ENCODE peak calls at places on chromosomes 16 and 17, in five cellular contexts. One of them, this sample, is unnamed.

GRCh38 chr17:61574542-61575351 is 16.3 kb downstream of the NACA2 start:
- DNase-seq in NCI-H1048: no peak
- DNase-seq in HT-29: peak; percentile 85
- DNase-seq in Jurkat, Clone E6-1: no peak
- DNase-seq in hypothalamus: no peak
- DNase-seq in this sample: no peak

GRCh38 chr17:1110844-1111598 is 68.8 kb downstream of the ABR start:
- DNase-seq in NCI-H1048: no peak
- DNase-seq in HT-29: peak; percentile 68
- DNase-seq in Jurkat, Clone E6-1: no peak
- DNase-seq in hypothalamus: peak; percentile 72
- DNase-seq in this sample: peak; percentile 31

GRCh38 chr17:36602030-36602737 is 801 bp downstream of the MRM1 start:
- DNase-seq in NCI-H1048: no peak
- DNase-seq in HT-29: peak; percentile 61
- DNase-seq in Jurkat, Clone E6-1: no peak
- DNase-seq in hypothalamus: no peak
- DNase-seq in this sample: no peak

GRCh38 chr17:56468840-56469239 is 124.7 kb upstream of the NOG start:
- DNase-seq in NCI-H1048: no peak
- DNase-seq in HT-29: no peak
- DNase-seq in Jurkat, Clone E6-1: no peak
- DNase-seq in hypothalamus: no peak
- DNase-seq in this sample: no peak

GRCh38 chr16:57260294-57260929 is 15.4 kb downstream of the ARL2BP start:
- DNase-seq in NCI-H1048: no peak
- DNase-seq in HT-29: no peak
- DNase-seq in Jurkat, Clone E6-1: no peak
- DNase-seq in hypothalamus: peak; percentile 65
- DNase-seq in this sample: no peak

GRCh38 chr16:73228649-73229048 is 180.7 kb upstream of the ZFHX3 start:
- DNase-seq in NCI-H1048: no peak
- DNase-seq in HT-29: no peak
- DNase-seq in Jurkat, Clone E6-1: no peak
- DNase-seq in hypothalamus: no peak
- DNase-seq in this sample: no peak

GRCh38 chr16:24348511-24349290 is 92.6 kb downstream of the CACNG3 start:
- DNase-seq in NCI-H1048: no peak
- DNase-seq in HT-29: no peak
- DNase-seq in Jurkat, Clone E6-1: no peak
- DNase-seq in hypothalamus: no peak
- DNase-seq in this sample: no peak

GRCh38 chr16:88634994-88635670 is 3.2 kb upstream of the IL17C start:
- DNase-seq in NCI-H1048: no peak
- DNase-seq in HT-29: peak; percentile 41
- DNase-seq in Jurkat, Clone E6-1: no peak
- DNase-seq in hypothalamus: no peak
- DNase-seq in this sample: no peak

GRCh38 chr16:56647641-56648431 is 3.9 kb upstream of the MT1B start:
- DNase-seq in NCI-H1048: no peak
- DNase-seq in HT-29: no peak
- DNase-seq in Jurkat, Clone E6-1: no peak
- DNase-seq in hypothalamus: no peak
- DNase-seq in this sample: no peak

GRCh38 chr17:65472602-65473001 is 88.8 kb downstream of the AXIN2 start:
- DNase-seq in NCI-H1048: no peak
- DNase-seq in HT-29: no peak
- DNase-seq in Jurkat, Clone E6-1: no peak
- DNase-seq in hypothalamus: no peak
- DNase-seq in this sample: peak; percentile 91

GRCh38 chr17:40436631-40437030 is 6.6 kb upstream of the IGFBP4 start:
- DNase-seq in NCI-H1048: no peak
- DNase-seq in HT-29: no peak
- DNase-seq in Jurkat, Clone E6-1: no peak
- DNase-seq in hypothalamus: no peak
- DNase-seq in this sample: no peak

GRCh38 chr16:59164461-59164860 is 430.3 kb upstream of the GOT2 start:
- DNase-seq in NCI-H1048: no peak
- DNase-seq in HT-29: peak; percentile 8
- DNase-seq in Jurkat, Clone E6-1: peak; percentile 7
- DNase-seq in hypothalamus: no peak
- DNase-seq in this sample: no peak

GRCh38 chr17:38673714-38674012 is 1.1 kb downstream of the EPOP start:
- DNase-seq in NCI-H1048: no peak
- DNase-seq in HT-29: no peak
- DNase-seq in Jurkat, Clone E6-1: no peak
- DNase-seq in hypothalamus: no peak
- DNase-seq in this sample: no peak

GRCh38 chr16:23420011-23420410 is 33.0 kb downstream of the COG7 start:
- DNase-seq in NCI-H1048: no peak
- DNase-seq in HT-29: no peak
- DNase-seq in Jurkat, Clone E6-1: no peak
- DNase-seq in hypothalamus: no peak
- DNase-seq in this sample: no peak

GRCh38 chr16:68646948-68647659 is 2.0 kb downstream of the CDH3 start:
- DNase-seq in NCI-H1048: no peak
- DNase-seq in HT-29: no peak
- DNase-seq in Jurkat, Clone E6-1: peak; percentile 39
- DNase-seq in hypothalamus: no peak
- DNase-seq in this sample: no peak

GRCh38 chr17:66557193-66557592 is 254.8 kb downstream of the PRKCA start:
- DNase-seq in NCI-H1048: no peak
- DNase-seq in HT-29: no peak
- DNase-seq in Jurkat, Clone E6-1: no peak
- DNase-seq in hypothalamus: no peak
- DNase-seq in this sample: no peak

This sample was measured in gastrocnemius medialis.